ENCODE peak calls at places on chromosomes 5 and 9, in five cellular contexts. One of them, this sample, is unnamed.

GRCh38 chr5:172800088-172800551 is 29.1 kb upstream of the DUSP1 start:
- DNase-seq in WERI-Rb-1: no peak
- DNase-seq in mesenchymal stem cell: peak; percentile 99
- DNase-seq in left lung: peak; percentile 92
- DNase-seq in cardiac muscle cell: peak; percentile 95
- DNase-seq in this sample: peak; percentile 100

GRCh38 chr9:71079451-71079850 is 42.0 kb downstream of the TRPM3 start:
- DNase-seq in cardiac muscle cell: peak; percentile 40
- DNase-seq in mesenchymal stem cell: no peak
- DNase-seq in WERI-Rb-1: no peak
- DNase-seq in left lung: no peak
- DNase-seq in this sample: peak; percentile 50

GRCh38 chr5:93078082-93079038 is 502.7 kb downstream of the NR2F1-AS1 start:
- DNase-seq in cardiac muscle cell: peak; percentile 94
- DNase-seq in left lung: peak; percentile 46
- DNase-seq in mesenchymal stem cell: peak; percentile 90
- DNase-seq in WERI-Rb-1: peak; percentile 24
- DNase-seq in this sample: peak; percentile 97

GRCh38 chr5:169125571-169125970 is 175.4 kb downstream of the SLIT3 start:
- DNase-seq in cardiac muscle cell: no peak
- DNase-seq in mesenchymal stem cell: no peak
- DNase-seq in WERI-Rb-1: no peak
- DNase-seq in left lung: no peak
- DNase-seq in this sample: no peak

GRCh38 chr9:112378441-112379176 is 1.3 kb upstream of the HSDL2 start:
- DNase-seq in mesenchymal stem cell: peak; percentile 33
- DNase-seq in left lung: peak; percentile 35
- DNase-seq in WERI-Rb-1: peak; percentile 51
- DNase-seq in cardiac muscle cell: no peak
- DNase-seq in this sample: peak; percentile 45

GRCh38 chr5:150781706-150782614 is 3.4 kb downstream of the SMIM3 start:
- DNase-seq in mesenchymal stem cell: peak; percentile 99
- DNase-seq in WERI-Rb-1: no peak
- DNase-seq in left lung: no peak
- DNase-seq in cardiac muscle cell: peak; percentile 96
- DNase-seq in this sample: peak; percentile 97

GRCh38 chr5:9894571-9895304 is 264.6 kb upstream of the TAS2R1 start:
- DNase-seq in left lung: no peak
- DNase-seq in mesenchymal stem cell: no peak
- DNase-seq in cardiac muscle cell: no peak
- DNase-seq in WERI-Rb-1: peak; percentile 77
- DNase-seq in this sample: no peak

GRCh38 chr5:179232091-179232490 is 113.2 kb downstream of the ADAMTS2 start:
- DNase-seq in mesenchymal stem cell: no peak
- DNase-seq in cardiac muscle cell: no peak
- DNase-seq in left lung: no peak
- DNase-seq in WERI-Rb-1: no peak
- DNase-seq in this sample: no peak

GRCh38 chr5:143248822-143249579 is 154.5 kb downstream of the NR3C1 start:
- DNase-seq in left lung: no peak
- DNase-seq in WERI-Rb-1: no peak
- DNase-seq in mesenchymal stem cell: peak; percentile 77
- DNase-seq in cardiac muscle cell: peak; percentile 65
- DNase-seq in this sample: peak; percentile 90

GRCh38 chr5:130243641-130244040 is 339.4 kb downstream of the CHSY3 start:
- DNase-seq in WERI-Rb-1: peak; percentile 8
- DNase-seq in cardiac muscle cell: no peak
- DNase-seq in mesenchymal stem cell: no peak
- DNase-seq in left lung: no peak
- DNase-seq in this sample: no peak
- H3K4me3 ChIP-seq in WERI-Rb-1: no peak overlapping the region
- H3K4me3 ChIP-seq in cardiac muscle cell: no peak overlapping the region
- H3K4me3 ChIP-seq in mesenchymal stem cell: no peak overlapping the region
- H3K4me3 ChIP-seq in left lung: no peak overlapping the region
- H3K4me3 ChIP-seq in this sample: no peak overlapping the region

GRCh38 chr5:40682431-40683017 is 2.8 kb downstream of the PTGER4 start:
- DNase-seq in WERI-Rb-1: no peak
- DNase-seq in left lung: no peak
- DNase-seq in cardiac muscle cell: no peak
- DNase-seq in mesenchymal stem cell: no peak
- DNase-seq in this sample: no peak

GRCh38 chr5:40687316-40687715 is 7.6 kb downstream of the PTGER4 start:
- DNase-seq in cardiac muscle cell: no peak
- DNase-seq in mesenchymal stem cell: no peak
- DNase-seq in WERI-Rb-1: no peak
- DNase-seq in left lung: no peak
- DNase-seq in this sample: no peak

GRCh38 chr5:40685952-40686351 is 6.2 kb downstream of the PTGER4 start:
- DNase-seq in WERI-Rb-1: no peak
- DNase-seq in left lung: no peak
- DNase-seq in cardiac muscle cell: no peak
- DNase-seq in mesenchymal stem cell: no peak
- DNase-seq in this sample: no peak

GRCh38 chr5:40683351-40683750 is 3.6 kb downstream of the PTGER4 start:
- DNase-seq in WERI-Rb-1: no peak
- DNase-seq in left lung: no peak
- DNase-seq in cardiac muscle cell: no peak
- DNase-seq in mesenchymal stem cell: no peak
- DNase-seq in this sample: no peak

DNA sequence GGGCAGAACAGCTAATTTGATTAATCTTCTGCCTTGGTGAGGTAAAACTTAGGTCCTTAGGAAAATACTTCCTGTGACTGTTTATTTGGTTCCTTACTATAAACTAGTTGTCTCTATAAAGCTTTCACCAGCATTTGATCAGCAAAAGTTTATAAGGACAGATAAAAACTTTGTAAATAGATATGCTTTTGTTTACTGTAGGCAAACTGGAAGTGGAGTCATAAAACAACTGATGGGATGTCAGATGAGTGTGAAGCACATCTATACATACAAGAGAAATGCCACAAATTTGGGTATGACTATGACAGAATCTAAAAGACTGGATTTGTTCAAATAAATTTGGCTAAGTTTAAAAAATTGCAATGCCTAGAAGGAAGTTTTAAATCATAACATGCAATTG is 5.5 kb downstream of the PTGER4 start:
- DNase-seq in mesenchymal stem cell: no peak
- DNase-seq in left lung: no peak
- DNase-seq in cardiac muscle cell: no peak
- DNase-seq in WERI-Rb-1: no peak
- DNase-seq in this sample: no peak
- H3K4me3 ChIP-seq in mesenchymal stem cell: no peak overlapping the region
- H3K4me3 ChIP-seq in left lung: no peak overlapping the region
- H3K4me3 ChIP-seq in cardiac muscle cell: no peak overlapping the region
- H3K4me3 ChIP-seq in WERI-Rb-1: no peak overlapping the region
- H3K4me3 ChIP-seq in this sample: no peak overlapping the region

GRCh38 chr5:17278931-17279330 is 61.5 kb downstream of the BASP1 start:
- DNase-seq in left lung: no peak
- DNase-seq in cardiac muscle cell: no peak
- DNase-seq in mesenchymal stem cell: no peak
- DNase-seq in WERI-Rb-1: no peak
- DNase-seq in this sample: no peak
- H3K4me3 ChIP-seq in left lung: no peak overlapping the region
- H3K4me3 ChIP-seq in cardiac muscle cell: no peak overlapping the region
- H3K4me3 ChIP-seq in mesenchymal stem cell: no peak overlapping the region
- H3K4me3 ChIP-seq in WERI-Rb-1: no peak overlapping the region
- H3K4me3 ChIP-seq in this sample: no peak overlapping the region

GRCh38 chr9:5512658-5513452 is 2.5 kb downstream of the PDCD1LG2 start:
- DNase-seq in WERI-Rb-1: no peak
- DNase-seq in left lung: no peak
- DNase-seq in mesenchymal stem cell: no peak
- DNase-seq in cardiac muscle cell: no peak
- DNase-seq in this sample: peak; percentile 10
- H3K4me3 ChIP-seq in WERI-Rb-1: no peak overlapping the region
- H3K4me3 ChIP-seq in left lung: no peak overlapping the region
- H3K4me3 ChIP-seq in mesenchymal stem cell: no peak overlapping the region
- H3K4me3 ChIP-seq in cardiac muscle cell: no peak overlapping the region
- H3K4me3 ChIP-seq in this sample: peak overlapping the region; percentile 79

DNA sequence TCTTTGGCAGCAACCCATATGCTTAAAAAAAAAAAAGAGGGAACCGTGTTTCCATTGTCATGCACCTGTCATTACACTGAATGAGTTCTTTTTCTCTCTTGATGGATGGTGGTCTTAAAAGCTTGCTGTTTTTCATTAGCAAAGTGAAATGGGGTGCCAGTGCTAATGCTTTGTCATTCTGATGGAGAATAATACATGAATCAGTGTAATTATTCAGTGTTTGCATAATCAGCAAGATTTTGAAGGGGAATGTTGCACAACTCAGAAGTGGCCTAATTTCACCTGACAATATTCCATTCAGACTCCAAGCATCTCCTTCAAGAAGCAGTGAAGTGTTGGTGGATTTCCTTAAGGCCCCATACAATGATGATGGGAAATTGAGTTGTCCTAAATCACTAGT is 38.1 kb downstream of the MAP1B start:
- DNase-seq in mesenchymal stem cell: no peak
- DNase-seq in left lung: no peak
- DNase-seq in cardiac muscle cell: no peak
- DNase-seq in WERI-Rb-1: no peak
- DNase-seq in this sample: peak; percentile 42
- H3K4me3 ChIP-seq in mesenchymal stem cell: no peak overlapping the region
- H3K4me3 ChIP-seq in left lung: no peak overlapping the region
- H3K4me3 ChIP-seq in cardiac muscle cell: no peak overlapping the region
- H3K4me3 ChIP-seq in WERI-Rb-1: no peak overlapping the region
- H3K4me3 ChIP-seq in this sample: no peak overlapping the region

GRCh38 chr5:140548791-140549190 is 1.3 kb downstream of the EIF4EBP3 start:
- DNase-seq in WERI-Rb-1: no peak
- DNase-seq in left lung: no peak
- DNase-seq in mesenchymal stem cell: no peak
- DNase-seq in cardiac muscle cell: no peak
- DNase-seq in this sample: no peak

GRCh38 chr5:140548300-140548688 is 832 bp downstream of the EIF4EBP3 start:
- DNase-seq in cardiac muscle cell: no peak
- DNase-seq in mesenchymal stem cell: no peak
- DNase-seq in WERI-Rb-1: no peak
- DNase-seq in left lung: no peak
- DNase-seq in this sample: no peak

GRCh38 chr5:140545606-140546005 is 1.9 kb upstream of the EIF4EBP3 start:
- DNase-seq in WERI-Rb-1: no peak
- DNase-seq in left lung: no peak
- DNase-seq in cardiac muscle cell: no peak
- DNase-seq in mesenchymal stem cell: no peak
- DNase-seq in this sample: no peak

GRCh38 chr5:140547508-140548299 is at the start of gene EIF4EBP3:
- DNase-seq in mesenchymal stem cell: peak; percentile 97
- DNase-seq in left lung: peak; percentile 97
- DNase-seq in cardiac muscle cell: peak; percentile 99
- DNase-seq in WERI-Rb-1: peak; percentile 93
- DNase-seq in this sample: peak; percentile 99

DNA sequence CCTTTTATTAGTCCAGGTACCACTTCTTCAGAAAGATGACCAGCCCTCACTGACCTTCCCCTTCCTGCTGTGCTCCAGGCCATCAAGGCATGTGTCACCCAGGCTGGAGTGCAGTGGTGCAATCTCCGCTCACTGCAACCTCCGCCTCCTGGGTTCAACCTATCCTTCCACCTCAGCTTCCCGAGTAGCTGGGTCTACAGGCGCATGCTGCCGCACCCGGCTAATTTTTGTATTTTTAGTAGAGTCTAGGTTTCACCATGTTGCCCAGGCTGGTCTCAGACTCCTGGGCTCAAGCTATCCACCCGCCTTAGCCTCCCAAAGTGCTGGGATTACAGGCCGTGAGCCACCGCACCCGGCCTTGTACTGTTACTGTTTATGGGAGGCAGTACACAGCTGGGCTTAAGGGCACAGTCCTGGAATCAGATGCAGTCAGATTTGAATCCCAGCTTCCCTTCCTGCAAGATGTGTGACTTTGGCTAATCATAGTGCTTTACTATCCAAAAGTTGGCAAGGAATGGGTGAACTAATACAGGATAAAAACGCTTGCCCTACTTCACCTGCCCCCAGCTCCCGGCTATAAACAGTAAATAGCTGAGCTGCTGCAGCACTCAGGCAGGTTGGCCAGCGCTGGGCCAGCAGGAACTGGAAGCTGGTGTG is 483 bp upstream of the EIF4EBP3 start:
- DNase-seq in mesenchymal stem cell: peak; percentile 19
- DNase-seq in WERI-Rb-1: no peak
- DNase-seq in left lung: no peak
- DNase-seq in cardiac muscle cell: no peak
- DNase-seq in this sample: peak; percentile 32
- H3K4me3 ChIP-seq in mesenchymal stem cell: no peak overlapping the region
- H3K4me3 ChIP-seq in WERI-Rb-1: peak overlapping the region; percentile 44
- H3K4me3 ChIP-seq in left lung: no peak overlapping the region
- H3K4me3 ChIP-seq in cardiac muscle cell: peak overlapping the region; percentile 25
- H3K4me3 ChIP-seq in this sample: peak overlapping the region; percentile 73

DNA sequence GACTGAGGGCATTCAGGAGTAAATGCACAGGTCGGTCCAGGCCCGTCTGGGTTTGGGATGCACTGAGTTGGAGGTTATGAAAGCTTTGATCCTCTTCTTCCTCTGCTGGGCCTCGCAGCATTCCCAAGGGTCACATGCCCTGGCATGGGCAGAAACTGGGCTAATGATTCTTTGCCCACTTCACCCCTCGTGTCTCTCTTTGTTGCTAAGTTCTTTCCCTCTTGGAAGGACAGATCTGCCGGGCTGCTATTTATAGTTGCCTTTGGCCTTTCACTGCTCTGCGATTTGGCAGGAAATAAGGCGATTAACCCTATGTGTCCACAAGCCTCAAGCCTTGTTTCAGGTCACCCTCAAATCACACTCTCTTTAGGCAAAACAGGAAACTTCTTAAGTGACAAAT is 66.9 kb downstream of the ENTREP1 start:
- DNase-seq in WERI-Rb-1: no peak
- DNase-seq in cardiac muscle cell: no peak
- DNase-seq in mesenchymal stem cell: no peak
- DNase-seq in left lung: no peak
- DNase-seq in this sample: no peak
- H3K4me3 ChIP-seq in WERI-Rb-1: no peak overlapping the region
- H3K4me3 ChIP-seq in cardiac muscle cell: peak overlapping the region; percentile 5
- H3K4me3 ChIP-seq in mesenchymal stem cell: no peak overlapping the region
- H3K4me3 ChIP-seq in left lung: no peak overlapping the region
- H3K4me3 ChIP-seq in this sample: no peak overlapping the region

GRCh38 chr9:84738353-84738752 is 68.8 kb downstream of the NTRK2 start:
- DNase-seq in mesenchymal stem cell: no peak
- DNase-seq in WERI-Rb-1: no peak
- DNase-seq in cardiac muscle cell: no peak
- DNase-seq in left lung: no peak
- DNase-seq in this sample: no peak

GRCh38 chr9:84731696-84732095 is 62.2 kb downstream of the NTRK2 start:
- DNase-seq in left lung: no peak
- DNase-seq in mesenchymal stem cell: no peak
- DNase-seq in WERI-Rb-1: no peak
- DNase-seq in cardiac muscle cell: no peak
- DNase-seq in this sample: no peak

GRCh38 chr9:84736076-84736475 is 66.5 kb downstream of the NTRK2 start:
- DNase-seq in mesenchymal stem cell: peak; percentile 4
- DNase-seq in cardiac muscle cell: peak; percentile 9
- DNase-seq in WERI-Rb-1: no peak
- DNase-seq in left lung: no peak
- DNase-seq in this sample: no peak
- H3K4me3 ChIP-seq in mesenchymal stem cell: no peak overlapping the region
- H3K4me3 ChIP-seq in cardiac muscle cell: no peak overlapping the region
- H3K4me3 ChIP-seq in WERI-Rb-1: no peak overlapping the region
- H3K4me3 ChIP-seq in left lung: no peak overlapping the region
- H3K4me3 ChIP-seq in this sample: no peak overlapping the region

GRCh38 chr9:89484475-89485404 is 13.2 kb downstream of the SEMA4D start:
- DNase-seq in mesenchymal stem cell: peak; percentile 28
- DNase-seq in WERI-Rb-1: no peak
- DNase-seq in left lung: no peak
- DNase-seq in cardiac muscle cell: no peak
- DNase-seq in this sample: no peak
- H3K4me3 ChIP-seq in mesenchymal stem cell: no peak overlapping the region
- H3K4me3 ChIP-seq in WERI-Rb-1: no peak overlapping the region
- H3K4me3 ChIP-seq in left lung: no peak overlapping the region
- H3K4me3 ChIP-seq in cardiac muscle cell: no peak overlapping the region
- H3K4me3 ChIP-seq in this sample: no peak overlapping the region

GRCh38 chr9:108142504-108143201 is 653.1 kb upstream of the KLF4 start:
- DNase-seq in left lung: no peak
- DNase-seq in cardiac muscle cell: peak; percentile 96
- DNase-seq in WERI-Rb-1: no peak
- DNase-seq in mesenchymal stem cell: peak; percentile 69
- DNase-seq in this sample: peak; percentile 83
- H3K4me3 ChIP-seq in left lung: no peak overlapping the region
- H3K4me3 ChIP-seq in cardiac muscle cell: no peak overlapping the region
- H3K4me3 ChIP-seq in WERI-Rb-1: no peak overlapping the region
- H3K4me3 ChIP-seq in mesenchymal stem cell: no peak overlapping the region
- H3K4me3 ChIP-seq in this sample: peak overlapping the region; percentile 36

This sample was measured in GM23248.